ENCODE peak calls at places on chromosomes 13 and 19, in nine cellular contexts. O is mammary epithelial cell, C is uterus, X is PC-9, H is RWPE2, P is AG04450, Y is fibroblast of lung, N is endodermal cell, Z is WTC11. Q is an unnamed sample.

GRCh38 chr19:40224342-40225148 is 1.9 kb downstream of the CCNP start:
- DNase-seq in O (peak), C (no peak), X (peak), H (peak), P (no peak), Y (no peak), N (no peak), Z (no peak), Q (no peak)

GRCh38 chr13:36875955-36876354 is 44.1 kb downstream of the SMAD9 start:
- DNase-seq in O (no peak), C (no peak), X (no peak), H (no peak), P (no peak), Y (no peak), N (no peak), Z (no peak), Q (no peak)

GRCh38 chr13:106986687-106987434 is 418.9 kb upstream of the ARGLU1 start:
- DNase-seq in O (no peak), C (no peak), X (no peak), H (no peak), P (no peak), Y (no peak), N (no peak), Z (no peak), Q (no peak)

GRCh38 chr19:33604651-33605050 is 17.1 kb upstream of the CHST8 start:
- DNase-seq in O (no peak), C (no peak), X (no peak), H (no peak), P (no peak), Y (no peak), N (no peak), Z (no peak), Q (no peak)

GRCh38 chr13:94182185-94182761 is 297.2 kb downstream of the DCT start:
- DNase-seq in O (no peak), C (no peak), X (no peak), H (no peak), P (no peak), Y (no peak), N (no peak), Z (no peak), Q (no peak)

GRCh38 chr19:45542234-45542668 is 35.0 kb downstream of the VASP start:
- DNase-seq in O (peak), C (no peak), X (peak), H (no peak), P (no peak), Y (no peak), N (no peak), Z (no peak), Q (no peak)

GRCh38 chr13:38763446-38764381 is 76.8 kb downstream of the FREM2 start:
- DNase-seq in O (peak), C (no peak), X (peak), H (no peak), P (no peak), Y (peak), N (peak), Z (peak), Q (peak)

GRCh38 chr19:3343619-3344502 is 22.5 kb upstream of the NFIC start:
- DNase-seq in O (peak), C (peak), X (peak), H (peak), P (no peak), Y (peak), N (peak), Z (peak), Q (no peak)

GRCh38 chr13:96785986-96786385 is 208.3 kb downstream of the OXGR1 start:
- DNase-seq in O (no peak), C (no peak), X (no peak), H (no peak), P (no peak), Y (no peak), N (no peak), Z (no peak), Q (no peak)

GRCh38 chr19:41531438-41532311 is 44.3 kb upstream of the CEACAM21 start:
- DNase-seq in O (peak), C (peak), X (no peak), H (no peak), P (no peak), Y (peak), N (no peak), Z (no peak), Q (no peak)

GRCh38 chr13:66210677-66211076 is 1019.5 kb downstream of the PCDH9 start:
- DNase-seq in O (no peak), C (no peak), X (no peak), H (no peak), P (peak), Y (peak), N (no peak), Z (no peak), Q (no peak)

GRCh38 chr19:13104848-13105646 is 2.4 kb upstream of the LYL1 start:
- DNase-seq in O (no peak), C (no peak), X (no peak), H (no peak), P (no peak), Y (no peak), N (no peak), Z (no peak), Q (no peak)

GRCh38 chr13:50319603-50320296 is 304.5 kb downstream of the KCNRG start:
- DNase-seq in O (peak), C (no peak), X (peak), H (no peak), P (no peak), Y (peak), N (no peak), Z (no peak), Q (no peak)

GRCh38 chr19:392375-392970 is 16.5 kb downstream of the C2CD4C start:
- DNase-seq in O (no peak), C (no peak), X (no peak), H (no peak), P (no peak), Y (no peak), N (no peak), Z (no peak), Q (no peak)

GRCh38 chr13:114311908-114312307 is 2.4 kb upstream of the CHAMP1 start:
- DNase-seq in O (no peak), C (no peak), X (no peak), H (no peak), P (no peak), Y (no peak), N (no peak), Z (no peak), Q (no peak)

GRCh38 chr19:6772028-6772865 is at the start of gene VAV1:
- DNase-seq in O (no peak), C (no peak), X (no peak), H (no peak), P (no peak), Y (no peak), N (peak), Z (peak), Q (no peak)

GRCh38 chr13:44669534-44669933 is 93.4 kb upstream of the TSC22D1 start:
- DNase-seq in O (no peak), C (no peak), X (no peak), H (no peak), P (no peak), Y (no peak), N (no peak), Z (no peak), Q (no peak)

GRCh38 chr13:109301711-109302110 is 484.7 kb downstream of the IRS2 start:
- DNase-seq in O (no peak), C (no peak), X (no peak), H (no peak), P (no peak), Y (no peak), N (no peak), Z (no peak), Q (no peak)

GRCh38 chr19:56838930-56839664 is 1.4 kb downstream of the PEG3 start:
- DNase-seq in O (peak), C (peak), X (no peak), H (peak), P (no peak), Y (peak), N (no peak), Z (no peak), Q (no peak)

GRCh38 chr13:110524484-110525254 is 36.9 kb downstream of the RAB20 start:
- DNase-seq in O (peak), C (no peak), X (peak), H (no peak), P (no peak), Y (no peak), N (no peak), Z (no peak), Q (no peak)

GRCh38 chr19:45352914-45353796 is 12.6 kb downstream of the KLC3 start:
- DNase-seq in O (no peak), C (no peak), X (no peak), H (peak), P (no peak), Y (no peak), N (no peak), Z (no peak), Q (no peak)

GRCh38 chr19:48853483-48853882 is 14.9 kb downstream of the PLEKHA4 start:
- DNase-seq in O (no peak), C (no peak), X (no peak), H (no peak), P (no peak), Y (no peak), N (no peak), Z (no peak), Q (no peak)

GRCh38 chr13:114339779-114340534 is 25.7 kb downstream of the CHAMP1 start:
- DNase-seq in O (peak), C (no peak), X (peak), H (no peak), P (no peak), Y (peak), N (no peak), Z (no peak), Q (no peak)

GRCh38 chr19:18049390-18049789 is 37.3 kb downstream of the IL12RB1 start:
- DNase-seq in O (no peak), C (peak), X (no peak), H (no peak), P (no peak), Y (peak), N (no peak), Z (no peak), Q (no peak)

GRCh38 chr13:40316301-40316700 is 350.1 kb downstream of the FOXO1 start:
- DNase-seq in O (no peak), C (no peak), X (no peak), H (no peak), P (no peak), Y (no peak), N (no peak), Z (no peak), Q (no peak)

GRCh38 chr19:34888091-34888490 is 38.6 kb upstream of the ZNF30 start:
- DNase-seq in O (no peak), C (no peak), X (no peak), H (no peak), P (no peak), Y (no peak), N (no peak), Z (peak), Q (no peak)
- TF ChIP-seq CTCF in O (no peak), C (no peak), X (no peak), H (no peak), P (no peak), Y (no peak), N (peak), Z (no peak), Q (no peak)

DNA sequence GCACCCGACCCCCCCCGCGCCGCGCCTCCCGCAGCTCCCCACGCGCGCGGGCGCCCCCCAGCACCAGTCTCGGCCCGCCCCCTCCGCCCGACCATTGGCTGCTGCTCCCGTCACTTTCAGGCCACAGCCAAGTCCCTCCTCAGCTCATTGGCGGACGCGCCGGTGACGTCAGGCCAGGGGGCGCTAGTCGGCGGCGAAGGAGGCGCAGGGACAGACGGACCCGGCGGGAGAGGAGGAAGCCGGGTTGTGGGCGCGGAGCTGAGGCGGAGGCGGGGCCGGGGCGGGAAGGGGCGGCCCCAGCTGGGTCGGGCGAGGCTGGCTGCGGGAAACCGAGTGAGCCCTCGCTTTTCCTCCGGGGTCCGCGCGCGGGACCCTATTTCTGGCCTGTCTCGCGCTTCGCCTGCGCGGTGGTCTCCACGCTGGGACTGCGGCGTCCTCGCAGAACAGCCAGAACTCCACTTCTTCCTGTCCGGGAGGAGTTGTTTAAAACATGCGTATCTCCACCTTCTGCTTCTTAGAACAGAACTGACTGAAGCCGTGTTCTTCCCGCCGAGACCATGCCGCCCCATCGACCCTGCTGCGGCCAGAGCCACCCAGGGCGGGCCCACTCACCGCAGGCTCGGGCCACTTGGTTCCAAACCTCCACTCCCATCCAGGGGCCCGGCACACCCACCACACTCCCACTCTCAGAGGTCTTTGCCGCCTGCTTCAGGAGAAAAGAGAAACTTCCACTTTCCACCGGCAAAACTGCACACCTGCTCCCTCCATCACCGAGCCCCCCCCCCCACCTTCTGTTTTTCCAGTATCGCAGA is 459 bp upstream of the TMTC4 start:
- DNase-seq in O (peak), C (peak), X (peak), H (peak), P (peak), Y (peak), N (peak), Z (peak), Q (peak)
- TF ChIP-seq CTCF in O (no peak), C (peak), X (peak), H (peak), P (peak), Y (peak), N (peak), Z (no peak), Q (no peak)

DNA sequence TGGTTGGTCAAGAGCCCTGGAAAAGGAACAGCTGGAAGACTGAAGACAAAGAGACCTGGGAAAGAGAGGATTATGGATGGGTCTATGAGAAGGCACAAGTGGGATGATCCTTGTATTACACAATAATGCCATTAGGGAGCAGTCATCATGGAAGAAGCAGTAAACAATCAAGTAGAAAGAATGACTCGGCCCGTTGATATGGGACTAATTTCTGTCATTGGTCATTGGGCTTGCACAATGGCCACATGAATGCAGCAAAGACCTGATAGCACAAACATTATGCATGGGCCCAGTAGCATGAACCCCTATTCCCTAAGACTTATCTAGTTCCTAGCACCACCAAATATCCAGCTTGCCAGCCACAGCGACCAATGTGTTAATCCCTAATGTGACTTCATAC is 390.3 kb upstream of the ZNF507 start:
- DNase-seq in O (no peak), C (no peak), X (no peak), H (no peak), P (no peak), Y (no peak), N (no peak), Z (no peak), Q (no peak)
- TF ChIP-seq CTCF in O (no peak), C (no peak), X (no peak), H (no peak), P (no peak), Y (no peak), N (no peak), Z (no peak), Q (no peak)

DNA sequence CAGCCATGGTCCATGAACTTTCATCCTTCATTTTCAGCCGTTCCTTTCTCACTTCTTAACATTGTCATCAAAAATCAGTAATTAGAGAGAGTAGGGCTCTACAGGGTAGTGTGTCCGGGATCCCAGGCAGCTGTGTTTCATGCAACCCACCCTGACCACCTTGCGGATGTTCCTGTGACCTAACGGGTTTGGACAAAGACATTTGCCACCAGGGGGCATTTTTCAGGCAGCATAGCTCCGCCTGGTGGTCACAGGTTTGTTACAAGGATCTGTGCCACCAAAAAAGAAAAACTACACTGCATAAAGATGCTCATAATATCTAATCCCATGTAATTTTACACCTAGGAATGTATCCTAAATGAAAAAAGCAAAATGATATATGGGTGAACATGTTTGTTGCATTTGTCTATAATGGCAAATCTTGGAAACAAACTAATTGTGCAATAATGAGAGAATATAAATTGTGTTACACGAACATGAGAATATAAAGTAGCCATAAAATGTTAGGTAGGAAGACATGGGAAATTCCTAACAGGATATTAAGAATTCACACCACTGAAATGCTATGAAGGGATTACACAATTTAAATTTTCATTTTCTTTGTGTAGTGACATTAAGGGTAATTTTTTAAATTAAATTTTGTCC is 123.0 kb downstream of the SLC7A1 start:
- DNase-seq in O (peak), C (no peak), X (no peak), H (no peak), P (no peak), Y (peak), N (peak), Z (peak), Q (peak)
- TF ChIP-seq CTCF in O (peak), C (peak), X (peak), H (peak), P (peak), Y (peak), N (peak), Z (peak), Q (peak)

GRCh38 chr13:91406619-91407018 is 8.2 kb downstream of the GPC5 start:
- DNase-seq in O (peak), C (no peak), X (peak), H (no peak), P (no peak), Y (peak), N (peak), Z (peak), Q (peak)
- TF ChIP-seq CTCF in O (peak), C (no peak), X (peak), H (peak), P (peak), Y (peak), N (peak), Z (peak), Q (peak)

GRCh38 chr19:16628183-16628983 is at the start of gene MED26:
- DNase-seq in O (peak), C (peak), X (peak), H (peak), P (peak), Y (peak), N (peak), Z (peak), Q (peak)
- TF ChIP-seq CTCF in O (no peak), C (no peak), X (no peak), H (no peak), P (no peak), Y (no peak), N (no peak), Z (no peak), Q (no peak)